ENCODE peak calls at places on chromosome 11, in seven cellular contexts. D, L, T, N, A, P and Q are unnamed samples.
A peak's percentile ranks its signal among the peaks of the same experiment; 100 is the strongest.

GRCh38 chr11:113176561-113176960 is 137.8 kb upstream of the TTC12 start:
- DNase-seq in A (peak; percentile 62), P (peak; percentile 86), D (no peak), N (peak; percentile 29), L (no peak), T (no peak), Q (peak; percentile 49)

GRCh38 chr11:71246559-71246958 is 5.8 kb downstream of the SHANK2 start:
- DNase-seq in L (no peak), A (no peak), P (no peak), T (no peak), D (no peak), N (no peak), Q (no peak)

GRCh38 chr11:71173709-71174108 is 78.7 kb downstream of the SHANK2 start:
- DNase-seq in A (no peak), D (peak; percentile 62), L (no peak), T (no peak), N (no peak), P (no peak), Q (no peak)

GRCh38 chr11:17894929-17895658 is 117.8 kb downstream of the SERGEF start:
- DNase-seq in T (no peak), A (peak; percentile 17), N (no peak), D (peak; percentile 21), P (peak; percentile 6), L (peak; percentile 18), Q (peak; percentile 19)

GRCh38 chr11:91243630-91244029 is 981.0 kb upstream of the FAT3 start:
- DNase-seq in N (no peak), L (no peak), T (no peak), A (peak; percentile 75), P (peak; percentile 73), D (no peak), Q (peak; percentile 40)

GRCh38 chr11:71502026-71502425 is 25.0 kb upstream of the KRTAP5-7 start:
- DNase-seq in A (no peak), L (no peak), T (no peak), D (no peak), P (no peak), N (no peak), Q (no peak)

GRCh38 chr11:67436459-67437081 is 912 bp downstream of the PTPRCAP start:
- DNase-seq in L (no peak), P (no peak), D (no peak), T (no peak), N (no peak), A (no peak), Q (no peak)

GRCh38 chr11:134119094-134119493 is 50.2 kb downstream of the JAM3 start:
- DNase-seq in P (peak; percentile 54), T (no peak), A (peak; percentile 68), N (peak; percentile 62), L (no peak), D (no peak), Q (peak; percentile 35)

GRCh38 chr11:36750349-36750748 is 152.3 kb upstream of the RAG2 start:
- DNase-seq in N (peak; percentile 6), T (no peak), D (no peak), P (no peak), L (no peak), A (no peak), Q (no peak)

GRCh38 chr11:74687237-74688005 is 43.8 kb downstream of the CHRDL2 start:
- DNase-seq in N (peak; percentile 70), T (no peak), A (no peak), L (no peak), D (no peak), P (peak; percentile 45), Q (no peak)

GRCh38 chr11:27370374-27370773 is 7.4 kb upstream of the CCDC34 start:
- DNase-seq in P (peak; percentile 79), D (no peak), T (no peak), N (no peak), L (no peak), A (no peak), Q (no peak)

GRCh38 chr11:57668467-57668890 is 565 bp downstream of the ZDHHC5 start:
- DNase-seq in A (no peak), L (no peak), N (no peak), P (no peak), D (no peak), T (no peak), Q (no peak)

GRCh38 chr11:128190312-128190711 is 397.0 kb downstream of the ETS1 start:
- DNase-seq in N (no peak), P (no peak), T (no peak), L (no peak), D (no peak), A (no peak), Q (no peak)

GRCh38 chr11:48162197-48162886 is 54.3 kb upstream of the OR4B1 start:
- DNase-seq in D (no peak), T (no peak), L (no peak), P (no peak), N (no peak), A (no peak), Q (no peak)

GRCh38 chr11:62445314-62445740 is 26.5 kb downstream of the SCGB1A1 start:
- DNase-seq in L (peak; percentile 70), N (peak; percentile 60), T (no peak), D (no peak), P (peak; percentile 33), A (no peak), Q (peak; percentile 93)

GRCh38 chr11:123457187-123457770 is 27.2 kb downstream of the GRAMD1B start:
- DNase-seq in N (no peak), A (peak; percentile 51), P (peak; percentile 8), D (no peak), L (no peak), T (no peak), Q (peak; percentile 83)

GRCh38 chr11:101582242-101583052 is 1.4 kb downstream of the TRPC6 start:
- DNase-seq in P (no peak), L (no peak), N (peak; percentile 23), D (no peak), T (no peak), A (no peak), Q (no peak)

GRCh38 chr11:59705281-59705680 is 8.4 kb downstream of the OR10V1 start:
- DNase-seq in T (no peak), A (no peak), L (no peak), D (no peak), N (no peak), P (no peak), Q (no peak)

GRCh38 chr11:1619449-1619848 is 2.5 kb downstream of the KRTAP5-4 start:
- DNase-seq in P (peak; percentile 20), L (no peak), N (no peak), T (no peak), D (no peak), A (no peak), Q (no peak)

DNA sequence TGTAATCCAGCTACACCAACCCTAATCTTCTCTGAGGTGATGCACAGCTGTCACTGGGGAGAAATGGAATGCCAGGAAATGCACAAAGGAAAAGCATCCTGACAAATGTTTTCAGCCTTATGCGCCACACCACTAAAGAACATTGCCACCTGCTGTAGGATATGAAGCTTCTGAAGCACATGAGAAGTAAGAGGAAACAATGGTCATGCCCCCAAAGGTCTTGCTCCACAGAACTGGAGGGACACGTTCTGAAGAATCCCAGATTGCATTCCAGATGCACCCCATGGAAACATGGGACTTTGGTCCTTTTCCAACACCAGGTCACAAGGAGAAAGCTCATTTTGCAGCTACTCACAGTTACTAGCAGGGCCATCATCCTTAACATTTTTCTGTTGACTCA is 48.7 kb upstream of the ZBED5 start:
- DNase-seq in D (no peak), L (no peak), P (peak; percentile 44), N (peak; percentile 71), T (no peak), A (peak; percentile 61), Q (peak; percentile 51)
- TF ChIP-seq CTCF in D (peak; percentile 18), L (peak; percentile 24), P (peak; percentile 15), N (peak; percentile 22), T (no peak), A (peak; percentile 50), Q (peak; percentile 16)

DNA sequence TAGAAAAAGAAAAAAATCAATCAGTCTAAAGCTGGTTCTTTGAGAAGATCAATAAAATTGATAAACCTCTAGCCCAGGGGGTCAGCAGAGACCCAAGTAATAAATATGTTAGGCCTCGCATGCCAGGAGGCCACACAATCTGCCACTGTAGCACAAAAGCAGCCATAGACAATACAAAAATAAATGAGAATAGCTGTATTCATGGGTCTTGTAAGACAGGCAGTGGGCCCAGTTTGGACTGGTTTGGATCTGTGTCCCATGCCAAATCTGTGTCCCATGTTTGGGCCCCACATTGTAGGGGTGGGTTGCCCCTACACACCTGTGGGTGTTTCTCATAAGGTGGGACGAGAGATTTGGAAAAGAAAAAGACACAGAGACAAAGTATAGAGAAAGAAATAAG is 6.6 kb upstream of the PLAAT4 start:
- DNase-seq in T (no peak), A (no peak), L (no peak), P (no peak), D (no peak), N (no peak), Q (no peak)
- H3K4me3 ChIP-seq in T (no peak overlapping the region), A (no peak overlapping the region), L (no peak overlapping the region), P (no peak overlapping the region), D (no peak overlapping the region), N (no peak overlapping the region), Q (no peak overlapping the region)

DNA sequence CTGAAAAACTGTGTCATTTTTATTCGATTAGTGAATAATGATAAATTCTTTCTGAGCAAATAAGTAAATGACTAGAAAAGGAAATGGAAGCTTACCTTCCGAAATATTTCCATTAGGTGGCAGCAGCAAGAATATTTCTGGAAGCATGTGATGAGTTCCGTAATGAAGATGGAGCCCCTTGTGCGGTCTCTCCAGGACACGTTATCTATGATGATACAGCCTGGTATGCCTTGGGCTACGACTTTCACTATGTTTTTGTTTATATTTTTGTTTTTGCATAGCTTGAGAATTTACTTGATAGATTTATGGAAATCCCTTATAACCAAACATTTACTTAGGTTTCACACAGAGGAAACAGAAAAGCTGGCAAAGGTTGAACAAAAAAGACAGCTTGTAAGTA is 25.7 kb downstream of the CASP5 start:
- DNase-seq in N (peak; percentile 5), P (peak; percentile 81), L (no peak), D (no peak), A (peak; percentile 69), T (no peak), Q (peak; percentile 58)
- TF ChIP-seq CTCF in N (no peak), P (peak; percentile 37), L (no peak), D (no peak), A (peak; percentile 43), T (no peak), Q (peak; percentile 41)

GRCh38 chr11:94544832-94545640 is 1.3 kb downstream of the FUT4 start:
- DNase-seq in N (no peak), L (peak; percentile 11), T (peak; percentile 69), A (no peak), D (no peak), P (no peak), Q (no peak)

GRCh38 chr11:94549166-94549565 is 5.4 kb downstream of the FUT4 start:
- DNase-seq in T (no peak), N (no peak), P (no peak), L (no peak), D (no peak), A (no peak), Q (no peak)

GRCh38 chr11:94544582-94544831 is 786 bp downstream of the FUT4 start:
- DNase-seq in P (peak; percentile 8), T (no peak), N (no peak), A (no peak), D (no peak), L (no peak), Q (no peak)

GRCh38 chr11:94545641-94546470 is 2.1 kb downstream of the FUT4 start:
- DNase-seq in N (no peak), L (no peak), P (no peak), T (no peak), A (no peak), D (no peak), Q (no peak)

DNA sequence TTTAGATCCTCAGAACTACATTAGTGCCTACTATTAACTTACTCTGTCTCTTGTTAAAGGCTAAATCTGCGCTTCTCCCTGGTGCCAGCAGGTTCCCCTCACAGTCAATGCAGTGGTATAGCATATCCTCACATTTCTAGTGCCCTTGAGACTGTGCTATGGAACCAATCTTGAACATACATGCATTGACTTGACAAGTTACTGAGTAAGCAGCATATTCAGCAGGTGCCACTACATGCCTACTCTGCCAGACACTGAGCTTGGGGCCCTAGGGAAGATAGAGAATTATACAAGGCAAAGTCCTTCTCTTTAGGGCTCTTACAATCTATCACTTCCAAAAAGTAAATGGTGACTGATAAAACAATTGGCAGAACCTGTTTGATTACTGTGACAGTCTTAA is 3.2 kb downstream of the FUT4 start:
- DNase-seq in A (no peak), L (no peak), T (no peak), P (no peak), D (no peak), N (no peak), Q (no peak)
- H3K4me3 ChIP-seq in A (no peak overlapping the region), L (peak overlapping the region; percentile 10), T (peak overlapping the region; percentile 75), P (no peak overlapping the region), D (peak overlapping the region; percentile 78), N (peak overlapping the region; percentile 57), Q (no peak overlapping the region)